ENCODE peak calls at places on chromosome 20, in six cellular contexts. N, F, T, P, W and S are unnamed samples.

GRCh38 chr20:61923371-61924166 is 142.1 kb downstream of the TAF4 start:
- DNase-seq in N (no peak), F (no peak), T (no peak), P (no peak), W (no peak), S (no peak)

GRCh38 chr20:1292620-1293019 is 26.5 kb downstream of the SNPH start:
- DNase-seq in N (no peak), F (no peak), T (no peak), P (no peak), W (no peak), S (no peak)

GRCh38 chr20:53793783-53794383 is 200.2 kb upstream of the ZNF217 start:
- DNase-seq in N (no peak), F (no peak), T (no peak), P (peak), W (no peak), S (no peak)

GRCh38 chr20:54026300-54027064 is 43.9 kb downstream of the BCAS1 start:
- DNase-seq in N (no peak), F (no peak), T (no peak), P (no peak), W (no peak), S (no peak)

GRCh38 chr20:6818033-6818808 is 50.7 kb downstream of the BMP2 start:
- DNase-seq in N (no peak), F (no peak), T (no peak), P (peak), W (no peak), S (no peak)

GRCh38 chr20:63690001-63690897 is 6.2 kb upstream of the TNFRSF6B start:
- DNase-seq in N (no peak), F (no peak), T (no peak), P (no peak), W (no peak), S (no peak)

GRCh38 chr20:39676857-39677351 is 714.8 kb downstream of the DHX35 start:
- DNase-seq in N (no peak), F (peak), T (no peak), P (no peak), W (no peak), S (no peak)

GRCh38 chr20:23349338-23350006 is 1.1 kb upstream of the NXT1 start:
- DNase-seq in N (peak), F (peak), T (no peak), P (peak), W (no peak), S (no peak)

GRCh38 chr20:62652051-62652893 is 10.0 kb downstream of the SLCO4A1 start:
- DNase-seq in N (no peak), F (peak), T (peak), P (peak), W (no peak), S (peak)

GRCh38 chr20:9467995-9468394 is 46.4 kb upstream of the LAMP5 start:
- DNase-seq in N (peak), F (peak), T (no peak), P (no peak), W (peak), S (no peak)

GRCh38 chr20:25606094-25606640 is 17.6 kb downstream of the NANP start:
- DNase-seq in N (no peak), F (no peak), T (no peak), P (no peak), W (no peak), S (no peak)

GRCh38 chr20:50670126-50670862 is 21.0 kb downstream of the RIPOR3 start:
- DNase-seq in N (peak), F (no peak), T (no peak), P (no peak), W (no peak), S (no peak)

GRCh38 chr20:24955045-24955444 is 6.0 kb downstream of the CST7 start:
- DNase-seq in N (no peak), F (no peak), T (peak), P (no peak), W (no peak), S (no peak)

GRCh38 chr20:5703542-5704215 is 46.5 kb upstream of the SHLD1 start:
- DNase-seq in N (peak), F (no peak), T (no peak), P (peak), W (no peak), S (no peak)

GRCh38 chr20:57061058-57061900 is 205.2 kb downstream of the BMP7 start:
- DNase-seq in N (no peak), F (peak), T (peak), P (no peak), W (peak), S (peak)

GRCh38 chr20:45044084-45044573 is 56.8 kb downstream of the KCNS1 start:
- DNase-seq in N (peak), F (peak), T (peak), P (peak), W (peak), S (peak)

GRCh38 chr20:58450259-58450658 is 61.2 kb downstream of the VAPB start:
- DNase-seq in N (no peak), F (no peak), T (no peak), P (no peak), W (no peak), S (no peak)

GRCh38 chr20:6685181-6685582 is 82.3 kb upstream of the BMP2 start:
- DNase-seq in N (no peak), F (no peak), T (no peak), P (no peak), W (no peak), S (no peak)

GRCh38 chr20:8073024-8073832 is 53.7 kb upstream of the TMX4 start:
- DNase-seq in N (no peak), F (peak), T (no peak), P (peak), W (peak), S (no peak)

GRCh38 chr20:58224974-58225373 is 3.5 kb downstream of the ANKRD60 start:
- DNase-seq in N (no peak), F (no peak), T (no peak), P (no peak), W (no peak), S (no peak)

GRCh38 chr20:25084616-25085187 is 2.8 kb upstream of the VSX1 start:
- DNase-seq in N (no peak), F (no peak), T (no peak), P (no peak), W (no peak), S (no peak)

GRCh38 chr20:17822039-17822438 is 122.3 kb downstream of the BANF2 start:
- DNase-seq in N (no peak), F (peak), T (no peak), P (peak), W (no peak), S (no peak)

GRCh38 chr20:823326-823902 is 10.1 kb upstream of the FAM110A start:
- DNase-seq in N (no peak), F (no peak), T (no peak), P (no peak), W (no peak), S (no peak)